ENCODE peak calls at places on chromosomes 4 and X, in ten cellular contexts. B is NAMALWA; G is tibial artery; T is ELR; R is endothelial cell; M is nephron progenitor cell; U is effector memory CD4-positive, alpha-beta T cell; E is fibroblast of pulmonary artery; V is GM13976; W is MCF 10A. C is an unnamed sample.

GRCh38 chrX:2450681-2451080 is 50.1 kb downstream of the DHRSX start:
- DNase-seq in B (no peak), G (no peak), T (no peak), R (no peak), M (no peak), U (no peak), E (no peak), V (no peak), W (no peak), C (no peak)

GRCh38 chrX:83934220-83934619 is 73.3 kb downstream of the CYLC1 start:
- DNase-seq in B (no peak), G (no peak), T (no peak), R (no peak), M (no peak), U (no peak), E (no peak), V (no peak), W (peak), C (no peak)

GRCh38 chrX:115337735-115338134 is 48.2 kb downstream of the LUZP4 start:
- DNase-seq in B (no peak), G (no peak), T (no peak), R (no peak), M (no peak), U (no peak), E (peak), V (no peak), W (peak), C (no peak)

GRCh38 chr4:185634066-185634652 is 98.9 kb upstream of the PDLIM3 start:
- DNase-seq in B (peak), G (no peak), T (peak), R (no peak), M (no peak), U (no peak), E (peak), V (no peak), W (peak), C (no peak)

GRCh38 chr4:120718979-120719566 is 203.5 kb downstream of the PRDM5 start:
- DNase-seq in B (peak), G (no peak), T (peak), R (peak), M (peak), U (no peak), E (peak), V (no peak), W (peak), C (peak)

GRCh38 chr4:163332526-163333405 is at the start of gene NPY1R:
- DNase-seq in B (peak), G (peak), T (peak), R (peak), M (peak), U (no peak), E (peak), V (peak), W (peak), C (no peak)

GRCh38 chrX:134377537-134377936 is 82.4 kb upstream of the HPRT1 start:
- DNase-seq in B (peak), G (no peak), T (peak), R (no peak), M (peak), U (no peak), E (peak), V (no peak), W (peak), C (peak)

GRCh38 chrX:19904778-19905367 is 17.5 kb upstream of the SH3KBP1 start:
- DNase-seq in B (peak), G (no peak), T (peak), R (no peak), M (peak), U (no peak), E (peak), V (peak), W (peak), C (peak)

GRCh38 chrX:13863326-13863725 is 46.4 kb upstream of the GPM6B start:
- DNase-seq in B (no peak), G (no peak), T (no peak), R (no peak), M (no peak), U (no peak), E (no peak), V (no peak), W (no peak), C (no peak)

GRCh38 chr4:182207806-182208483 is 35.3 kb upstream of the TENM3 start:
- DNase-seq in B (no peak), G (no peak), T (peak), R (no peak), M (no peak), U (no peak), E (peak), V (no peak), W (peak), C (no peak)

GRCh38 chr4:185735887-185736286 is 76.1 kb downstream of the SORBS2 start:
- DNase-seq in B (no peak), G (no peak), T (no peak), R (no peak), M (no peak), U (no peak), E (no peak), V (no peak), W (peak), C (no peak)